ENCODE peak calls at places on chromosomes 2 and 18, in six cellular contexts. E is B cell; K is AG09319; M is HTR-8/SVneo; F is effector CD8-positive, alpha-beta T cell; G is A172. I is an unnamed sample.

GRCh38 chr2:168120310-168120709 is 127.1 kb downstream of the STK39 start:
- DNase-seq in E (no peak), K (no peak), M (no peak), F (no peak), G (no peak), I (no peak)

GRCh38 chr2:134160793-134161504 is 92.9 kb upstream of the MGAT5 start:
- DNase-seq in E (no peak), K (no peak), M (no peak), F (no peak), G (no peak), I (no peak)

GRCh38 chr2:32852821-32853220 is 93.9 kb upstream of the LTBP1 start:
- DNase-seq in E (no peak), K (no peak), M (no peak), F (no peak), G (no peak), I (no peak)

GRCh38 chr18:70029163-70029562 is 81.5 kb upstream of the CD226 start:
- DNase-seq in E (no peak), K (no peak), M (no peak), F (no peak), G (no peak), I (no peak)

GRCh38 chr2:24972315-24972958 is 682 bp upstream of the DNAJC27 start:
- DNase-seq in E (no peak), K (no peak), M (peak), F (no peak), G (peak), I (peak)

GRCh38 chr2:43154685-43155084 is 71.7 kb downstream of the ZFP36L2 start:
- DNase-seq in E (no peak), K (no peak), M (no peak), F (no peak), G (no peak), I (no peak)

GRCh38 chr2:61272421-61273070 is 110.6 kb downstream of the C2orf74 start:
- DNase-seq in E (no peak), K (no peak), M (no peak), F (no peak), G (no peak), I (no peak)

GRCh38 chr18:21074336-21075323 is 37.0 kb downstream of the ROCK1 start:
- DNase-seq in E (no peak), K (no peak), M (no peak), F (no peak), G (no peak), I (peak)

GRCh38 chr2:241183221-241183620 is 5.3 kb upstream of the ANO7 start:
- DNase-seq in E (no peak), K (no peak), M (no peak), F (no peak), G (no peak), I (no peak)

GRCh38 chr2:107717666-107718065 is 109.0 kb upstream of the RGPD4 start:
- DNase-seq in E (no peak), K (no peak), M (no peak), F (no peak), G (no peak), I (no peak)

GRCh38 chr18:30333310-30333709 is 709.2 kb downstream of the DSC3 start:
- DNase-seq in E (no peak), K (no peak), M (no peak), F (no peak), G (no peak), I (no peak)

GRCh38 chr18:45663646-45664045 is 48.4 kb downstream of the SLC14A2 start:
- DNase-seq in E (no peak), K (no peak), M (no peak), F (no peak), G (no peak), I (no peak)

GRCh38 chr18:12302391-12303147 is 5.5 kb upstream of the TUBB6 start:
- DNase-seq in E (peak), K (no peak), M (no peak), F (no peak), G (no peak), I (no peak)

GRCh38 chr18:79326413-79327198 is 69.1 kb upstream of the NFATC1 start:
- DNase-seq in E (no peak), K (no peak), M (no peak), F (no peak), G (no peak), I (no peak)

GRCh38 chr2:164671664-164672396 is 50.5 kb upstream of the GRB14 start:
- DNase-seq in E (no peak), K (no peak), M (no peak), F (no peak), G (no peak), I (no peak)

GRCh38 chr2:10126627-10127026 is 4.1 kb downstream of the RRM2 start:
- DNase-seq in E (no peak), K (no peak), M (no peak), F (no peak), G (no peak), I (no peak)

GRCh38 chr2:153967248-153967973 is 95.7 kb downstream of the GALNT13 start:
- DNase-seq in E (no peak), K (no peak), M (no peak), F (no peak), G (no peak), I (no peak)

GRCh38 chr2:72859831-72860262 is 27.4 kb upstream of the SPR start:
- DNase-seq in E (peak), K (peak), M (peak), F (peak), G (peak), I (peak)

GRCh38 chr2:68282814-68283812 is 30.8 kb upstream of the PPP3R1 start:
- DNase-seq in E (peak), K (peak), M (peak), F (no peak), G (peak), I (peak)

GRCh38 chr2:163734401-163734800 is 1.4 kb downstream of the FIGN start:
- DNase-seq in E (no peak), K (no peak), M (no peak), F (no peak), G (no peak), I (no peak)

GRCh38 chr2:1743396-1744150 is 742 bp downstream of the PXDN start:
- DNase-seq in E (no peak), K (no peak), M (no peak), F (no peak), G (peak), I (peak)

GRCh38 chr2:188291142-188291616 is 495 bp upstream of the GULP1 start:
- DNase-seq in E (no peak), K (no peak), M (no peak), F (no peak), G (no peak), I (peak)

GRCh38 chr18:48460929-48461583 is 51.9 kb upstream of the ZBTB7C start:
- DNase-seq in E (peak), K (no peak), M (no peak), F (no peak), G (no peak), I (peak)

GRCh38 chr2:18412980-18413793 is 147.3 kb downstream of the RDH14 start:
- DNase-seq in E (no peak), K (no peak), M (no peak), F (no peak), G (peak), I (no peak)

GRCh38 chr2:12119841-12120240 is 373.4 kb downstream of the LPIN1 start:
- DNase-seq in E (no peak), K (no peak), M (no peak), F (no peak), G (peak), I (no peak)

GRCh38 chr2:48733067-48733503 is 22.4 kb downstream of the LHCGR start:
- DNase-seq in E (no peak), K (no peak), M (no peak), F (no peak), G (no peak), I (no peak)

I was measured in hepatocyte.